ENCODE peak calls at places on chromosome 16, in seven cellular contexts. B, G, Q, V, E, R and N are unnamed samples.

GRCh38 chr16:72198021-72198420 is 26.1 kb upstream of the PMFBP1 start:
- DNase-seq in B (no peak), G (no peak), Q (no peak), V (no peak), E (no peak), R (peak), N (peak)

GRCh38 chr16:54402270-54402669 is 115.7 kb upstream of the IRX3 start:
- DNase-seq in B (no peak), G (no peak), Q (no peak), V (no peak), E (no peak), R (no peak), N (peak)

GRCh38 chr16:28186752-28187151 is 25.0 kb downstream of the XPO6 start:
- DNase-seq in B (no peak), G (no peak), Q (no peak), V (no peak), E (no peak), R (no peak), N (no peak)

GRCh38 chr16:75097191-75097761 is 19.3 kb downstream of the LDHD start:
- DNase-seq in B (no peak), G (no peak), Q (no peak), V (no peak), E (no peak), R (no peak), N (no peak)

GRCh38 chr16:66899310-66899944 is 19.1 kb downstream of the PDP2 start:
- DNase-seq in B (no peak), G (no peak), Q (no peak), V (no peak), E (no peak), R (no peak), N (no peak)

GRCh38 chr16:66576306-66576705 is 3.0 kb upstream of the CMTM2 start:
- DNase-seq in B (no peak), G (no peak), Q (no peak), V (no peak), E (no peak), R (no peak), N (no peak)

GRCh38 chr16:85569615-85570212 is 43.4 kb upstream of the GSE1 start:
- DNase-seq in B (no peak), G (no peak), Q (peak), V (peak), E (peak), R (no peak), N (peak)

GRCh38 chr16:79483336-79483735 is 117.2 kb downstream of the MAF start:
- DNase-seq in B (no peak), G (no peak), Q (no peak), V (no peak), E (no peak), R (no peak), N (no peak)

GRCh38 chr16:14958970-14959369 is 15.9 kb upstream of the PDXDC1 start:
- DNase-seq in B (no peak), G (no peak), Q (no peak), V (no peak), E (no peak), R (no peak), N (peak)

GRCh38 chr16:1345087-1345486 is 6.6 kb downstream of the TSR3 start:
- DNase-seq in B (no peak), G (no peak), Q (no peak), V (no peak), E (no peak), R (no peak), N (no peak)